ENCODE peak calls at places on chromosomes 16 and 17, in four cellular contexts. M is WTC11, B is K562, J is GM12878. F is an unnamed sample.
A peak's percentile ranks its signal among the peaks of the same experiment; 100 is the strongest.

GRCh38 chr16:3979070-3979469 is 98.6 kb upstream of the CREBBP start:
- DNase-seq in M (no peak), B (no peak), J (no peak), F (no peak)

GRCh38 chr17:10144976-10145375 is 53.4 kb downstream of the GAS7 start:
- DNase-seq in M (no peak), B (no peak), J (no peak), F (no peak)

GRCh38 chr16:23296994-23297393 is 5.1 kb upstream of the SCNN1B start:
- DNase-seq in M (peak; percentile 68), B (peak; percentile 44), J (no peak), F (peak; percentile 24)

GRCh38 chr17:65418622-65419021 is 142.8 kb downstream of the AXIN2 start:
- DNase-seq in M (no peak), B (no peak), J (no peak), F (no peak)

GRCh38 chr17:16939606-16940115 is 32.3 kb downstream of the TNFRSF13B start:
- DNase-seq in M (peak; percentile 15), B (no peak), J (no peak), F (no peak)

GRCh38 chr17:57356153-57356721 is 99.9 kb downstream of the MSI2 start:
- DNase-seq in M (no peak), B (no peak), J (no peak), F (no peak)

GRCh38 chr17:51342257-51342656 is 81.9 kb downstream of the UTP18 start:
- DNase-seq in M (no peak), B (no peak), J (no peak), F (no peak)

GRCh38 chr16:88264641-88265285 is 118.0 kb upstream of the ZNF469 start:
- DNase-seq in M (peak; percentile 48), B (peak; percentile 94), J (peak; percentile 51), F (peak; percentile 30)

GRCh38 chr17:45320349-45320930 is 3.6 kb upstream of the MAP3K14 start:
- DNase-seq in M (no peak), B (no peak), J (no peak), F (no peak)

GRCh38 chr16:11976850-11977205 is 294 bp downstream of the SNX29 start:
- DNase-seq in M (no peak), B (peak; percentile 22), J (no peak), F (no peak)

GRCh38 chr16:73011926-73012325 is 36.0 kb downstream of the ZFHX3 start:
- DNase-seq in M (no peak), B (no peak), J (no peak), F (no peak)

GRCh38 chr17:29640413-29640812 is 17.7 kb upstream of the CORO6 start:
- DNase-seq in M (no peak), B (no peak), J (no peak), F (no peak)

GRCh38 chr17:69561462-69561861 is 147.0 kb downstream of the MAP2K6 start:
- DNase-seq in M (no peak), B (no peak), J (no peak), F (no peak)

GRCh38 chr17:69558796-69559195 is 144.3 kb downstream of the MAP2K6 start:
- DNase-seq in M (no peak), B (no peak), J (no peak), F (no peak)

GRCh38 chr17:69557339-69557738 is 142.8 kb downstream of the MAP2K6 start:
- DNase-seq in M (no peak), B (no peak), J (no peak), F (no peak)

GRCh38 chr17:69565447-69565846 is 150.9 kb downstream of the MAP2K6 start:
- DNase-seq in M (no peak), B (no peak), J (no peak), F (no peak)

GRCh38 chr17:69560987-69561441 is 146.5 kb downstream of the MAP2K6 start:
- DNase-seq in M (no peak), B (no peak), J (no peak), F (no peak)
- TF ChIP-seq ETV6 in M (no peak), B (no peak), J (no peak), F (no peak)

GRCh38 chr17:67038861-67039365 is 5.4 kb upstream of the CACNG1 start:
- DNase-seq in M (no peak), B (no peak), J (no peak), F (no peak)

GRCh38 chr17:67032382-67032781 is 12.0 kb upstream of the CACNG1 start:
- DNase-seq in M (no peak), B (no peak), J (no peak), F (no peak)

GRCh38 chr17:67033613-67034012 is 10.7 kb upstream of the CACNG1 start:
- DNase-seq in M (no peak), B (no peak), J (no peak), F (no peak)

GRCh38 chr17:67032985-67033384 is 11.4 kb upstream of the CACNG1 start:
- DNase-seq in M (no peak), B (no peak), J (no peak), F (no peak)

GRCh38 chr17:67035131-67036083 is 8.9 kb upstream of the CACNG1 start:
- DNase-seq in M (no peak), B (no peak), J (peak; percentile 64), F (no peak)
- TF ChIP-seq TCF7 in M (no peak), B (no peak), J (no peak), F (no peak)

GRCh38 chr17:63844293-63844672 is 1.8 kb upstream of the SMARCD2 start:
- DNase-seq in M (no peak), B (peak; percentile 86), J (no peak), F (no peak)

GRCh38 chr17:63842173-63842539 is 329 bp downstream of the SMARCD2 start:
- DNase-seq in M (peak; percentile 40), B (no peak), J (no peak), F (no peak)

GRCh38 chr17:63845509-63845908 is 3.0 kb upstream of the SMARCD2 start:
- DNase-seq in M (no peak), B (no peak), J (no peak), F (no peak)

GRCh38 chr17:63842540-63843386 is at the start of gene SMARCD2:
- DNase-seq in M (peak; percentile 99), B (peak; percentile 99), J (peak; percentile 90), F (peak; percentile 99)

GRCh38 chr17:63843387-63844292 is 1.2 kb upstream of the SMARCD2 start:
- DNase-seq in M (no peak), B (peak; percentile 52), J (peak; percentile 53), F (no peak)
- TF ChIP-seq ETV6 in M (no peak), B (no peak), J (no peak), F (no peak)

GRCh38 chr16:24721830-24722238 is 7.6 kb upstream of the TNRC6A start:
- DNase-seq in M (no peak), B (no peak), J (no peak), F (no peak)
- TF ChIP-seq TCF7 in M (no peak), B (no peak), J (no peak), F (no peak)

DNA sequence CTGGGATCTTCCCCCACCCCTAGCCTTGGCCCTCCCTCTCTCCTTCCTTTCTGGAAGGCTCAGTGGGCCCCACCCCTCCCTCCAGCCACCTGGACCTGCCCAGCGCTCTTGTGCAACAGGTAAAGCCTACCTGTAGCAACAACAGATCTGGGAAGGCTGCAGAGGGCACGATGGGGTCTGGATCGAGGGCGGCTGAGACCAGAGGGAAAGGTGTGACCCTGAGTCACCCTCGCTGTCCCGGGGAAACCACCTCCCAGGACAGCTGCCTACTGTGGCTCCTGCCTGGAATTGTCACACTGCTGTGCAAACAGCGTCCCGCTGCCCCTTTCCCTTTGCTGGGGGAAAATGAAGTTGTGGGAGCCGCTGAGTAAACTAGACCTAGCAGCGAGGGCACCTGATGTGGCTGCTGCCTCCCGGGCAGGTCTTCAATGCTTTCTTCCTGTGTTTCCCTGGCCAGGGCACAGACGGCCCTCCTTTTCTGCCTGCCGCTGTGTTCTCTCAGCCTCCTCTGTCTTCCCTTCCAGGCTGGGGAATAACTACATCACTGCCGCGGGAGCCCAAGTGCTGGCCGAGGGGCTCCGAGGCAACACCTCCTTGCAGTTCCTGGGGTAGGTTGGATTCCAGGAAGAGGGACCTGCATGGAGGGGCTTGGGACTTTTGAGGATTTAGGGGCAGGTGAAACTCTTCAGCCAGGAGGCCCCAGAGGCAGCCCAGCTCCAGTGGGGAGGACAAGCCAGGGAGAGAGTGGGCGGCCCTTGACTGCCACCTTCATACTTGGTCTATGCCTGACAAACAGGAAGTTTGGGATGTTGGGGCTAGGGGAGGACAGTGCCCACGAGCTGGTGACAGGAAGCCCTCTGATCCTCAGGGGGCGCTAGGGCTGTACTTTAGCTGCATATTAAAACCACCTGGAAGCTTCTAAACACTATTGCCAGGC is 22.2 kb upstream of the CYLD start:
- DNase-seq in M (peak; percentile 29), B (no peak), J (no peak), F (peak; percentile 65)
- TF ChIP-seq ETV6 in M (no peak), B (no peak), J (no peak), F (no peak)

F was measured in HepG2.